ENCODE peak calls at places on chromosomes 3 and 15, in five cellular contexts. T is ovary, G is fibroblast of the aortic adventitia, C is body of pancreas, K is kidney epithelial cell. A is an unnamed sample.

GRCh38 chr3:133854971-133855370 is 40.7 kb downstream of the RAB6B start:
- DNase-seq in K (no peak), C (no peak), T (no peak), G (no peak), A (no peak)

GRCh38 chr15:63402498-63403253 is 21.0 kb upstream of the CA12 start:
- DNase-seq in K (no peak), G (peak), C (no peak), T (no peak), A (peak)

GRCh38 chr3:143536817-143537535 is 311.3 kb downstream of the SLC9A9 start:
- DNase-seq in T (no peak), K (no peak), C (no peak), G (peak), A (peak)

GRCh38 chr3:101829066-101829830 is 20.1 kb upstream of the NFKBIZ start:
- DNase-seq in G (peak), K (no peak), C (peak), T (peak), A (peak)

GRCh38 chr3:7728566-7729519 is 772.8 kb upstream of the LMCD1 start:
- DNase-seq in K (no peak), C (no peak), G (no peak), T (no peak), A (no peak)

GRCh38 chr3:77362936-77363335 is 323.0 kb downstream of the ROBO2 start:
- DNase-seq in G (no peak), C (no peak), K (no peak), T (no peak), A (no peak)

GRCh38 chr3:54578417-54578816 is 349.4 kb downstream of the LRTM1 start:
- DNase-seq in G (no peak), C (no peak), K (no peak), T (no peak), A (peak)

GRCh38 chr3:106610362-106610997 is 741.7 kb upstream of the CBLB start:
- DNase-seq in C (no peak), K (no peak), G (peak), T (no peak), A (peak)

GRCh38 chr3:36846406-36846805 is 82.1 kb upstream of the DCLK3 start:
- DNase-seq in K (no peak), G (no peak), C (no peak), T (no peak), A (no peak)

GRCh38 chr15:89203705-89204273 is 17.6 kb downstream of the RLBP1 start:
- DNase-seq in G (no peak), C (no peak), T (no peak), K (no peak), A (no peak)

DNA sequence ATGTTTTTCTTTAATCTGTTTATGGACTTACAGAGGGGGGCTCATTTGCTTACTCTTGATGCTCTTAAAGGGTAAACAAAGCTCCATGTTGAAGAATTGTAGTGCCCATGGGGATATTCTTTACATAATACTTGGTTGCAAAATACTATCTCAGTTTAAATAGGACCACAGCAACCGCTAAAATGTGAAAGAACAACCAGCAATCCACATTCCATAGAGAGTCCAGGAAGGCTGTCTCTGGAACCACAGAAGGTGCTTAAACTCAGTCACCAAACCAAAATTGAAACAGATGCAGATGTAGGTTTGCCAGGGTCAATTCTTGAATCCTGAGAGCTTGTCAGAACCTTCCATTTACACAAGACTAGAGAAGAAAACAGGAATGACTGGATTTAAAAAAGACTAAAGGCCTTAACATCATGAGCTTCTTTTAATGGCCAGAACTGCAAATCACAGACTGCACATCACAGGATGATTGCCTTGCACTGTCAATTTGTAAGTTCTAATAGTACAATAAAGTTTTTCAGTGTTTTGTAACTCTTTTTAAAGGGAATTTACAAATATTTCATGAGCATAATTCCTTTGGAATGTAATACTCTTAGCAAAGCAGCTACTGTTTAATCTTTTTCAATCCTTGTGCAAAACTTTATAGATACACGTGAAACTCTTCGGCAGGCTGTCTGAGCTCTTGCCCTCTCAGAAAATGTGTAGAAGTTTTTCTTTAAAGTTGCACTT is 661.6 kb downstream of the SI start:
- DNase-seq in C (no peak), G (no peak), T (no peak), K (no peak), A (no peak)
- H3K4me3 ChIP-seq in C (no peak), G (no peak), T (no peak), K (no peak), A (no peak)

DNA sequence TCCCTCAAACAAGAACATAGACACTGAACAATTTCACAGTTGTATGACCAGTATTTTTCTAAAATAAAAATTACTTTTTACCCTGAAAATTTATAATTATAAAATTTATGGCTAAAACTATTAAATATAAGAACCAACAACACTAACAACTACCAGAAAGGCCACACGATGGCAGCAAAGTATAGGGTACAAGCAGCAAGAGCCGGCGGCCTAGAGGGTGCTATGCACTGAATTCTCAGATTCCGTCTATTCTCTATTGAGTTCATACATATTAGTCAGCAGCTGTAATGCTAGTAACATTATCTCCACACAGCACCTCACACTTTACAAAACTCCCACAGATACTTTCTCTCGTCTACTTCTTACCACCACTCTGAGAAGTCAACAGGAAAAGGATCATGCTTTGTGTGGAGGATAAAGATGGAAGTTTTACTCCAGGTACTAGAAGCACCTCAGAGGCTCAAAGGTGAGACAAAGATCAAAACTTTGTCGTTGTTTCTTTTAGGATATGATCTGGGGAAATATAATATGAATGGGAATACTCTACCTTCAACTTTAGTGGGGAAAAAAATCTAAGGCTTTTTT is 160.5 kb downstream of the FGF12 start:
- DNase-seq in K (peak), C (peak), G (peak), T (peak), A (peak)
- TF ChIP-seq CTCF in K (peak), C (peak), G (peak), T (peak), A (peak)

DNA sequence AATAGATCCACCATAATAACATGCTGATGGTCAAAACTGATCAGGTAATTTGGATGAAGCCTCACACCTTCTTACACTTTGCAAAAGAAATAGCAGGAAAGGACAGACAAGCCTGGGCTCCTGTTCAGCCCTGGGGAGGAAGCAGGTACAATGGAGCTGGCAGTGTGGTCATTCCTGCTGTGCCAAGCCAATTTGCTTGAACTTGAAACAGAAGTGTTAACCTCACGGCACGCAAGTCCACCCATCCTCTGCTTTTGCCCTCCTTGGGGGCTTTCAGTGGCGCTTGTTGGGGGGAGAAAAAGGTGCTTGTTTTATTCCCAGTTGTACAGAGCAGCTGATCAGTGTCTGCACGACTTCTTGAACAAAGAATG is 36.8 kb upstream of the RFTN1 start:
- DNase-seq in C (no peak), G (no peak), T (no peak), K (no peak), A (no peak)
- H3K4me3 ChIP-seq in C (no peak), G (peak), T (no peak), K (no peak), A (no peak)

DNA sequence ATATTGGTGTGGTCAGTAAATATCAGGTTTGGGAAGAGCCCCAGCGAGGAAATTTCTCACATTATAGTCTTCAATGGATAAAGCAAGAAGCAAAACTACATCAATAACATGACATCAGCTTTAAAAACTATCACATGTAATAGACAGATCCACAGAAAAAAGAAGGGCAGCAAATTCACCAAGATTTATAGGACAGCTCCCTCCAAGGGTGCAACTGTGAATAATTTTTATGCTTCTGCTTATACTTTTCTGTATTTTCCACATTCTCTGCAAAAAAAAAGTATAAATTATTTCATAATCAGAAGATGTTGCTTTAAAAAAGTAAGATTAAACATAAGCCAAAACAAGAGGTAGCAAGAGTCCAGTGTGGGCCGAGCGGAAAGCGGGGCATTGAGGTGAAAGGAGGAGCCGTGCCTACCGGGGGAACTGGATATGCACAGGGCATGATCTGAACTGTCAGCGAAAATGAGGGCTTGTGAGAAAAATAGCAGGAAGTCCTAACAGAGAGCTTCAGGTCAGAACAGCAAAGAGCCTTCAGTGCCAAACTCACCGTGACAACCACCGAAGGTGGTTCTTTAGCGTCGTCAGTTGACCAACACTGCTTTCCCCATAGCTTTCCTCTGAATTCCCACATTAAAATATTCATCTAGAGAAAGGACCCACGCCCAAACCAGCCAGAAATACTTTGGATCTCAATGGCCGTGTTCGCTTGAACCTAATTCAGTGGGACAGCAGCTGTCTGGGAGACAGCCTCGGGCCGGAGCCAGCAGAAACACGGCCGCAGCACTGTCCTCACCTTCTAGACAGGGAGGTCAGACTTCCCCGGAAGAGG is 59.9 kb downstream of the FAM174B start:
- DNase-seq in K (no peak), T (no peak), C (peak), G (no peak), A (no peak)
- TF ChIP-seq CTCF in K (peak), T (no peak), C (no peak), G (no peak), A (no peak)

GRCh38 chr3:170735821-170736220 is 134.2 kb downstream of the RPL22L1 start:
- DNase-seq in T (no peak), K (no peak), G (no peak), C (no peak), A (no peak)
- H3K4me3 ChIP-seq in T (no peak), K (no peak), G (peak), C (no peak), A (no peak)

DNA sequence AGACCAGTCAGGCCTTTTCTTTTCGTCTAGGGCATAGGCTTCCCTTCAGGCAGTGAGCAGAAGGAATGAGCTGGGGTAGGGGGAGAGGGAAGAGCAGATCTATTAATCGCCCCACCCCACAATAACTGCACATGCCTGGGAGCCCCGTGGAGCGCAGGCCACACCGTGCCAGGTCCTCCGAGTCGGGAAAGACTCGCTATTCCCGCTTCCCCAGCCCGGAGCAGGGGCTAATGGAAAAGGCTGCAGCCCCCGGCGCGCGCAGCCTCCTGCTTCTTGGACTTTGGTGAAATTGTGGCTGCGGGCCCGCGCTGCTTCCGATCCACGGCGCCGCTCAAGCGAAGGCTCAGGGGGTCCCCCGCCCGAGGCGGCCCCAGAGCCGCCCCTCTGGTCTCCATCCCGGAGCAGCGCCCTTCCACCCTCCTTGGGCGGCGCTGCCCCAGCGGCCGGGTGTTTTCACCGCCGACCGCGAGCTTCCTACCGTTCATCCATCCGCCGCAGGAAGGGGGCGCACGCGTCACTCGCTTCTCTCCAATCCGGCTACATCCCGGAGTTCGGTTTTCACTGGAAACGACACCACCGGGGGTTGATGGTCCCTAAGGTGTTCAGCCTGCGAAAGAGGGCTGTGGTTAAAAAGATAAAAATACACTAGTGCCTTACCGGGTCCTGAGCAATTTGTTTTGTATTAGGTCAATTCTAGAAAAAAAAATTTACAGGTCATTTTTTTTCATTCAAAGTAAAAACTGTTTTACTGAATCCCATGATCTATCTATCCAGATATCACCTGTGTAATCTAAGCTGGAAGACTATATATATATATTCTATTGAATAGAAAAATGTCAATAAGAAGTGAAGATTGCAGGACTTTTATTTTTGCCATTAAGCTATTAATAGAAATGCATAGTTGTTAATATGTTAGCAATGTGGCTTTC is 4.4 kb upstream of the SYNM start:
- DNase-seq in G (peak), T (peak), C (peak), K (no peak), A (peak)
- TF ChIP-seq CTCF in G (peak), T (peak), C (peak), K (peak), A (peak)

DNA sequence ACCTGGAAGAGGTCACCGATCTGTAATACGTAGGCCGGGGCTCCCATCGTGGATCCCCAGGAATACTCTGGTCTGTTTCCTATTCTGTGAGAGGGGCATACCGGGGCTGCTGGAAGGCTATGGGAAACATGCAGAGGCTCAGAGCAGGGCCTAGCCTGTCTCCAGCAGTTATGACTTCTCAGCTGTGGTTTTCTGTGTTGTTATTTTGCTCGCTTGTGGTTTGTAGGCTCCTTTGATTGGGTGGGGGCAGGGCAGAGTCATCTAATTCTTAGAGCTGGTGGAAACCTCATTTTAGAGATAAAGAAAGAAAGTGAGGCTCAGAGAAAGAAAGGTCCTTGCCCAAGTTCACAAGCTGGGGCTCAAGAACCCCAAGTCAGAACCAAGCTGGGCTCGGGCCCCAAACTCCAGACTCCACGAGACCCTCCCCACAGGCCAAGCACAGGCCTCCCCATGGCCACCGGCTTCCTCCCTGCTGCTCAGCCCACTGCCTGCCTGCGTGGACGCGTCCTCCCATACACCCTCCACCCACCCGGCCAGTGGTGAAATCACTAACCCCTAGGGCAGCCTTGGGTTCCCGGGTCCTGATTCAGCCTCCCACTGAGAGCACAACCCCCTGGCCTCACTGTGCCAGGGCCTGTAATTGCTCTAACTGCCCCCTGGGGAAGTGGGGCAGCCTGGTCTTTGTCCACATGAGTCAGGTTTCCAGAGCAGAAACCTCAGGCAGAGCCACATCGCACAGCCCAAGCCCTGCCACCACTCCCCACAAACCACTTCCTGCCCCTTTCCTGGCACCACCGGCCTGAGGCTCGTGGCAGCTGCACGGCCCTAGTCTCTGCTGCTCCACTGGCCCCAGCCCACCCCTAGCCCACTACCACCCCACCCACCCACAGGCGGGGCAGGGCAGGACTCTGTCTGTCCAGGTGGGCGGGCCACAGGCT is 270.8 kb downstream of the UACA start:
- DNase-seq in G (peak), C (no peak), T (no peak), K (peak), A (peak)
- H3K4me3 ChIP-seq in G (no peak), C (no peak), T (no peak), K (no peak), A (no peak)

GRCh38 chr3:38002940-38003339 is 12.4 kb downstream of the VILL start:
- DNase-seq in K (no peak), C (peak), T (no peak), G (no peak), A (no peak)

GRCh38 chr3:38004415-38005075 is 14.0 kb downstream of the VILL start:
- DNase-seq in K (no peak), G (peak), C (peak), T (peak), A (peak)

GRCh38 chr3:38002291-38002876 is 11.8 kb downstream of the VILL start:
- DNase-seq in G (no peak), K (no peak), C (peak), T (no peak), A (no peak)

GRCh38 chr3:38003817-38004414 is 13.3 kb downstream of the VILL start:
- DNase-seq in T (no peak), G (no peak), K (no peak), C (no peak), A (no peak)

DNA sequence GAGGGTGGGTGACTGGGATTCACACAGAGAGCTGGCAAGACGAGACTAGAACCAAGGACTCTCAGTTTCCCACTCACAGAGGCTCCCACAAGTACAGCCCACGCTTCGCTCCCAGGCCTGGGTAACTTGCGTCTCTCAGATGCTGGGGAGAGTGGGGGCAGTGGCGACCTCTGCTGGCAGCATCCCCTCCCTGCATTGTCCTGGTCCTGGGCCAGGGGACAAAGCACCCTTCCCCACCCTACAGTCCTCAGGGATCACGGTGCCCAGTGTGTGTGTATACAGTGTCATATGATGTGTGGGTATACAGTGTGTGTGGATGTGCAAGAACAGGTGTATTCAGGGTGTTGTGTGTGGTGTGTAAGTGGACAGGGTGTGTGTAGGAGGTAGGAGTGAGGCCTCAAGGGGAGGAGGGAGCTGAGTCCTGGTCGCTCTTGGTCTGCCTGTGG is 12.8 kb downstream of the VILL start:
- DNase-seq in T (peak), G (peak), C (peak), K (no peak), A (peak)
- TF ChIP-seq CTCF in T (peak), G (peak), C (peak), K (peak), A (peak)

GRCh38 chr3:195443391-195443989 is 670 bp upstream of the ACAP2 start:
- DNase-seq in K (no peak), C (no peak), T (no peak), G (no peak), A (no peak)
- H3K4me3 ChIP-seq in K (peak), C (no peak), T (peak), G (peak), A (peak)

A was measured in fibroblast of pulmonary artery.